ENCODE peak calls at places on chromosomes 12 and 14, in seven cellular contexts. One of them, this sample, is unnamed.

GRCh38 chr14:26738571-26738970 is 140.7 kb upstream of the NOVA1 start:
- DNase-seq in hepatocyte: no peak
- DNase-seq in tibial artery: no peak
- DNase-seq in CD14-positive monocyte: no peak
- DNase-seq in psoas muscle: no peak
- DNase-seq in stomach: no peak
- DNase-seq in GM12865: no peak
- DNase-seq in this sample: no peak

GRCh38 chr12:84994436-84994835 is 41.6 kb downstream of the TSPAN19 start:
- DNase-seq in psoas muscle: no peak
- DNase-seq in hepatocyte: no peak
- DNase-seq in CD14-positive monocyte: no peak
- DNase-seq in tibial artery: no peak
- DNase-seq in GM12865: no peak
- DNase-seq in stomach: no peak
- DNase-seq in this sample: no peak

GRCh38 chr14:51783765-51784164 is 76.6 kb upstream of the GNG2 start:
- DNase-seq in hepatocyte: no peak
- DNase-seq in GM12865: no peak
- DNase-seq in CD14-positive monocyte: no peak
- DNase-seq in tibial artery: no peak
- DNase-seq in stomach: no peak
- DNase-seq in psoas muscle: no peak
- DNase-seq in this sample: no peak

GRCh38 chr14:24761141-24761540 is 127.2 kb upstream of the GZMB start:
- DNase-seq in CD14-positive monocyte: no peak
- DNase-seq in hepatocyte: no peak
- DNase-seq in tibial artery: no peak
- DNase-seq in GM12865: no peak
- DNase-seq in psoas muscle: no peak
- DNase-seq in stomach: no peak
- DNase-seq in this sample: no peak

GRCh38 chr14:22434901-22435565 is 154.0 kb downstream of the DAD1 start:
- DNase-seq in tibial artery: no peak
- DNase-seq in hepatocyte: no peak
- DNase-seq in CD14-positive monocyte: no peak
- DNase-seq in stomach: no peak
- DNase-seq in GM12865: no peak
- DNase-seq in psoas muscle: no peak
- DNase-seq in this sample: no peak

GRCh38 chr12:75894965-75895754 is 136.4 kb downstream of the PHLDA1 start:
- DNase-seq in stomach: no peak
- DNase-seq in tibial artery: no peak
- DNase-seq in hepatocyte: no peak
- DNase-seq in GM12865: no peak
- DNase-seq in CD14-positive monocyte: no peak
- DNase-seq in psoas muscle: no peak
- DNase-seq in this sample: no peak

GRCh38 chr12:55996201-55996714 is 818 bp upstream of the SUOX start:
- DNase-seq in stomach: peak
- DNase-seq in GM12865: peak
- DNase-seq in hepatocyte: peak
- DNase-seq in psoas muscle: peak
- DNase-seq in CD14-positive monocyte: no peak
- DNase-seq in tibial artery: no peak
- DNase-seq in this sample: peak

GRCh38 chr14:36295642-36296627 is 24.5 kb downstream of the MBIP start:
- DNase-seq in tibial artery: no peak
- DNase-seq in GM12865: no peak
- DNase-seq in CD14-positive monocyte: no peak
- DNase-seq in hepatocyte: no peak
- DNase-seq in stomach: no peak
- DNase-seq in psoas muscle: no peak
- DNase-seq in this sample: no peak

GRCh38 chr12:3333583-3333982 is 157.4 kb upstream of the PRMT8 start:
- DNase-seq in tibial artery: no peak
- DNase-seq in stomach: no peak
- DNase-seq in psoas muscle: no peak
- DNase-seq in hepatocyte: peak
- DNase-seq in CD14-positive monocyte: no peak
- DNase-seq in GM12865: no peak
- DNase-seq in this sample: no peak

GRCh38 chr12:131872154-131873046 is 22.0 kb upstream of the ULK1 start:
- DNase-seq in stomach: no peak
- DNase-seq in psoas muscle: no peak
- DNase-seq in CD14-positive monocyte: peak
- DNase-seq in GM12865: no peak
- DNase-seq in tibial artery: no peak
- DNase-seq in hepatocyte: peak
- DNase-seq in this sample: no peak

GRCh38 chr14:34120185-34120977 is 169.5 kb upstream of the EGLN3 start:
- DNase-seq in CD14-positive monocyte: no peak
- DNase-seq in stomach: no peak
- DNase-seq in GM12865: no peak
- DNase-seq in psoas muscle: no peak
- DNase-seq in hepatocyte: no peak
- DNase-seq in tibial artery: no peak
- DNase-seq in this sample: no peak

GRCh38 chr12:121637231-121637914 is 11.0 kb downstream of the ORAI1 start:
- DNase-seq in stomach: peak
- DNase-seq in psoas muscle: no peak
- DNase-seq in CD14-positive monocyte: peak
- DNase-seq in GM12865: peak
- DNase-seq in hepatocyte: no peak
- DNase-seq in tibial artery: no peak
- DNase-seq in this sample: peak

GRCh38 chr12:43208627-43209026 is 343.4 kb downstream of the ADAMTS20 start:
- DNase-seq in stomach: no peak
- DNase-seq in CD14-positive monocyte: no peak
- DNase-seq in GM12865: no peak
- DNase-seq in tibial artery: no peak
- DNase-seq in psoas muscle: no peak
- DNase-seq in hepatocyte: no peak
- DNase-seq in this sample: no peak

GRCh38 chr12:42696424-42697149 is 107.0 kb upstream of the PRICKLE1 start:
- DNase-seq in CD14-positive monocyte: no peak
- DNase-seq in tibial artery: peak
- DNase-seq in stomach: peak
- DNase-seq in hepatocyte: peak
- DNase-seq in psoas muscle: peak
- DNase-seq in GM12865: no peak
- DNase-seq in this sample: no peak

GRCh38 chr12:130195776-130196175 is 33.5 kb downstream of the FZD10 start:
- DNase-seq in hepatocyte: no peak
- DNase-seq in tibial artery: peak
- DNase-seq in CD14-positive monocyte: no peak
- DNase-seq in GM12865: no peak
- DNase-seq in psoas muscle: no peak
- DNase-seq in stomach: peak
- DNase-seq in this sample: no peak

GRCh38 chr12:126784328-126784921 is 1482.5 kb upstream of the TMEM132C start:
- DNase-seq in tibial artery: no peak
- DNase-seq in hepatocyte: peak
- DNase-seq in stomach: peak
- DNase-seq in CD14-positive monocyte: no peak
- DNase-seq in psoas muscle: no peak
- DNase-seq in GM12865: peak
- DNase-seq in this sample: peak

GRCh38 chr12:44667461-44667860 is 208.7 kb downstream of the NELL2 start:
- DNase-seq in hepatocyte: no peak
- DNase-seq in tibial artery: no peak
- DNase-seq in GM12865: no peak
- DNase-seq in CD14-positive monocyte: no peak
- DNase-seq in stomach: no peak
- DNase-seq in psoas muscle: no peak
- DNase-seq in this sample: no peak

GRCh38 chr14:105178069-105178867 is 2.8 kb downstream of the NUDT14 start:
- DNase-seq in hepatocyte: no peak
- DNase-seq in stomach: no peak
- DNase-seq in tibial artery: no peak
- DNase-seq in CD14-positive monocyte: no peak
- DNase-seq in GM12865: no peak
- DNase-seq in psoas muscle: no peak
- DNase-seq in this sample: no peak

GRCh38 chr14:92613008-92613658 is 99.6 kb downstream of the RIN3 start:
- DNase-seq in psoas muscle: no peak
- DNase-seq in CD14-positive monocyte: no peak
- DNase-seq in GM12865: peak
- DNase-seq in tibial artery: no peak
- DNase-seq in stomach: no peak
- DNase-seq in hepatocyte: no peak
- DNase-seq in this sample: peak

GRCh38 chr14:61471297-61471980 is 150.1 kb downstream of the PRKCH start:
- DNase-seq in CD14-positive monocyte: no peak
- DNase-seq in hepatocyte: no peak
- DNase-seq in psoas muscle: no peak
- DNase-seq in GM12865: no peak
- DNase-seq in tibial artery: no peak
- DNase-seq in stomach: no peak
- DNase-seq in this sample: peak

DNA sequence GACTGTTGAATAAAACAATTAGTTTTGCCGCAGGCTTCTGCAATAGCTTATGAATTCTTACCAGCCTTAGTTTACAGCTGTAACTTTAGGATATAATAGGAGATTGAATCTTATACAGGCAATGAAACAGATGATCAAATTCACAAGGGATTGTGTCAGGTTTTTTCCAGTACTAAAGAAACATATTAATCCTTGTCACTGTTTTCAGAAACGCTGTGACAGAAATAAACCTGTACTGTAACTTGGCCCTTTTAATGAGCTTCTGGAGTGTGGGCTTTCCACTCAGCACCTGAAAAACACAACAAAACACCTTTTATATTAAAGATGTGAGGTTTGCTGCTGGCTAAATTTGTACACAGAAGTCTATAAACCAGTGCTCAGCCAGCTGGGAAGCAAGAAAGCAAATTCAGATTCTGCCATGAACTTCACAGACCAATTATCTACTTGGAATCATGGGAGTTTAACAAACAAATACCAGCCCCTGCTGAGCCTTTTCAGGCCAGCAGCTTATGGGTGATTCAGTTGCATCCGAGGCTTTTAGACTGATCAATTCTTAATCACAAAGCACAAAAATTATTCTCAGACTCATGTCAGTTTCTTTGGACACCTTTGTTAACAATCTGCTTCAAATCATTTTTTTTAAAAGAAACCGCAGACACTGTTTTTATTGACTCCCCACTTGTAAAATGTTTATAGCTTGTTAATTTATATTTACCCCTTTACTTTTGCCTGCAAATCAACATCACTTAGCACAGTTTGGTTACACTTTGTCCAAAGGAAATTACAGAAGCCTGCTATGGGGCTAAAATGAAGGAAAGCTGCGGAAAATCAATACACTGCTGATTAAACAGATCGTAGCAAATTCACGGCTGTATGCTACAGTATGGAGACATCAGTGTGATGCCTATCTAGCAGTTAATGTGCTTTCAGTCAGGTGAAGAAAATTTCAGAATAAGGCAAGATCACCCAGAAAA is 109.6 kb downstream of the FOXG1 start:
- DNase-seq in tibial artery: no peak
- DNase-seq in CD14-positive monocyte: no peak
- DNase-seq in hepatocyte: no peak
- DNase-seq in GM12865: no peak
- DNase-seq in psoas muscle: no peak
- DNase-seq in stomach: no peak
- DNase-seq in this sample: no peak
- TF ChIP-seq CTCF in tibial artery: no peak
- TF ChIP-seq CTCF in CD14-positive monocyte: no peak
- TF ChIP-seq CTCF in hepatocyte: no peak
- TF ChIP-seq CTCF in GM12865: no peak
- TF ChIP-seq CTCF in psoas muscle: no peak
- TF ChIP-seq CTCF in stomach: no peak
- TF ChIP-seq CTCF in this sample: no peak

DNA sequence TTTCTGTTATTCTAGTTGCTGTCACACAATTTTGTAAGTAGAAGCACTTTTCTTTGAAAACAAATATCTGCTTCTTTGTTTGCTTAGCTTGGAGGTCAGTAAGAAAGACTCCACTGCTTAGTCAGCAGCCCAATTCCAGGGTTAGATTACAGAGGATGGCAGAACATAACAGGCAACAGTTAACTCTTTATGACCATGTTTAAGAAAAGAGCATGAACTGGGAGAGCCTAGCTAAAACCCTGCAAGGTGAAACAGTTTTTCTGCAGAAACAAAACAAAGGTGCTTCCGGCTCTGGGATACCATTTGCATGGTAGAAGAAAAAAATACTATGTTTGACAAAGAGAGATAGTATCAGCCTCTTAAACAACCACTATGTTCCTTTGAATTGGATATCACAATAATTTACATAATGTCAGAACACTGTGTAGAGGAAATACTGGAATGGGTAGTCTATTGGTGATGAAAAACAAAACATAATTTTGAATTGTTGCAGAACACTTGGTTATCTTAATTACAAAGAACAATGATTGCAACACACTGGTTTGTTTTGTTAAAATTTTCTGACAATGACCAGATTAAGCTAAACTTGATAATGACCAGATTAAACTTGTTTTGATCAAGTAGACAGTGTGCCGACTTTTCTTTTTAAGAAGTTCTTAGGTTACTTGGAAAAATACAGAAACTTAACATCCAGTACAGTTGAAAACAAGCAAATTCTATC is 22.4 kb upstream of the PPM1H start:
- DNase-seq in psoas muscle: no peak
- DNase-seq in tibial artery: no peak
- DNase-seq in stomach: no peak
- DNase-seq in GM12865: no peak
- DNase-seq in CD14-positive monocyte: no peak
- DNase-seq in hepatocyte: no peak
- DNase-seq in this sample: no peak
- TF ChIP-seq CTCF in psoas muscle: no peak
- TF ChIP-seq CTCF in tibial artery: no peak
- TF ChIP-seq CTCF in stomach: no peak
- TF ChIP-seq CTCF in GM12865: no peak
- TF ChIP-seq CTCF in CD14-positive monocyte: no peak
- TF ChIP-seq CTCF in hepatocyte: no peak
- TF ChIP-seq CTCF in this sample: no peak

DNA sequence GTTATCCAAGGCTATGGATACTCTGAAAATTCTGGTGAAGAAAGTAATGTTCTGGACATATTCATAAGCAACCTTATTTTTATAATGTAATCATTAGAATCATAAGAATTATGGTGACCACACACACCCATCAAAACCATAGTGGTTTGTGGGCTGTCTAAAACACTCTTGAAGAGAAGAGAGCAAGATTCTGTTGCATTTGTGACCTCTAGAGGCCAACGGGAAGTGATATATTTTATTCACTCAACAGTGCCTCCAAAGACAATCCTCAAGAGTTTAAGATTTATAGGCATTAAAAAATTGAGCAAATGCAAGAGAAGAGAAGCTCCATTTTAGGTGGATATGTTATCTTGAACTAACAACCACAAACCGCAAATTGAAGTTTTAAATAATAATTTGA is 68.5 kb upstream of the LGR5 start:
- DNase-seq in CD14-positive monocyte: no peak
- DNase-seq in stomach: no peak
- DNase-seq in tibial artery: no peak
- DNase-seq in psoas muscle: no peak
- DNase-seq in GM12865: no peak
- DNase-seq in hepatocyte: no peak
- DNase-seq in this sample: no peak
- TF ChIP-seq CTCF in CD14-positive monocyte: no peak
- TF ChIP-seq CTCF in stomach: no peak
- TF ChIP-seq CTCF in tibial artery: peak
- TF ChIP-seq CTCF in psoas muscle: no peak
- TF ChIP-seq CTCF in GM12865: no peak
- TF ChIP-seq CTCF in hepatocyte: peak
- TF ChIP-seq CTCF in this sample: no peak

GRCh38 chr14:93789366-93790130 is 1.3 kb upstream of the PRIMA1 start:
- DNase-seq in stomach: no peak
- DNase-seq in hepatocyte: no peak
- DNase-seq in CD14-positive monocyte: no peak
- DNase-seq in psoas muscle: no peak
- DNase-seq in GM12865: no peak
- DNase-seq in tibial artery: no peak
- DNase-seq in this sample: no peak
- TF ChIP-seq CTCF in stomach: no peak
- TF ChIP-seq CTCF in hepatocyte: no peak
- TF ChIP-seq CTCF in CD14-positive monocyte: no peak
- TF ChIP-seq CTCF in psoas muscle: no peak
- TF ChIP-seq CTCF in GM12865: no peak
- TF ChIP-seq CTCF in tibial artery: no peak
- TF ChIP-seq CTCF in this sample: no peak